ENCODE peak calls at places on chromosomes 11 and 22, in eight cellular contexts. A, D, U, F, B, O, Y and L are unnamed samples.
A peak's percentile ranks its signal among the peaks of the same experiment; 100 is the strongest.

GRCh38 chr22:46534177-46534776 is 3.1 kb downstream of the CELSR1 start:
- DNase-seq in A (no peak), D (no peak), U (no peak), F (no peak), B (no peak), O (no peak), Y (no peak), L (no peak)

GRCh38 chr22:21697866-21698265 is 32.1 kb downstream of the PPIL2 start:
- DNase-seq in A (no peak), D (no peak), U (no peak), F (no peak), B (no peak), O (no peak), Y (no peak), L (no peak)

GRCh38 chr11:113198907-113199660 is 115.3 kb upstream of the TTC12 start:
- DNase-seq in A (no peak), D (no peak), U (no peak), F (no peak), B (no peak), O (no peak), Y (no peak), L (no peak)

GRCh38 chr11:111091341-111091740 is 154.2 kb upstream of the POU2AF2 start:
- DNase-seq in A (no peak), D (no peak), U (no peak), F (no peak), B (no peak), O (no peak), Y (no peak), L (no peak)

GRCh38 chr22:40951795-40952602 is 821 bp downstream of the RBX1 start:
- DNase-seq in A (no peak), D (no peak), U (no peak), F (no peak), B (no peak), O (no peak), Y (no peak), L (no peak)

GRCh38 chr22:22159384-22159783 is 85.2 kb upstream of the VPREB1 start:
- DNase-seq in A (no peak), D (no peak), U (no peak), F (no peak), B (no peak), O (no peak), Y (no peak), L (no peak)

GRCh38 chr22:17056058-17056457 is 28.7 kb upstream of the IL17RA start:
- DNase-seq in A (no peak), D (no peak), U (no peak), F (no peak), B (no peak), O (no peak), Y (no peak), L (no peak)

GRCh38 chr11:14357843-14358728 is 897 bp downstream of the RRAS2 start:
- DNase-seq in A (no peak), D (no peak), U (peak; percentile 75), F (peak; percentile 70), B (peak; percentile 45), O (peak; percentile 45), Y (peak; percentile 70), L (peak; percentile 60)

GRCh38 chr11:110028904-110029303 is 64.3 kb upstream of the ZC3H12C start:
- DNase-seq in A (no peak), D (no peak), U (no peak), F (no peak), B (no peak), O (no peak), Y (no peak), L (no peak)

DNA sequence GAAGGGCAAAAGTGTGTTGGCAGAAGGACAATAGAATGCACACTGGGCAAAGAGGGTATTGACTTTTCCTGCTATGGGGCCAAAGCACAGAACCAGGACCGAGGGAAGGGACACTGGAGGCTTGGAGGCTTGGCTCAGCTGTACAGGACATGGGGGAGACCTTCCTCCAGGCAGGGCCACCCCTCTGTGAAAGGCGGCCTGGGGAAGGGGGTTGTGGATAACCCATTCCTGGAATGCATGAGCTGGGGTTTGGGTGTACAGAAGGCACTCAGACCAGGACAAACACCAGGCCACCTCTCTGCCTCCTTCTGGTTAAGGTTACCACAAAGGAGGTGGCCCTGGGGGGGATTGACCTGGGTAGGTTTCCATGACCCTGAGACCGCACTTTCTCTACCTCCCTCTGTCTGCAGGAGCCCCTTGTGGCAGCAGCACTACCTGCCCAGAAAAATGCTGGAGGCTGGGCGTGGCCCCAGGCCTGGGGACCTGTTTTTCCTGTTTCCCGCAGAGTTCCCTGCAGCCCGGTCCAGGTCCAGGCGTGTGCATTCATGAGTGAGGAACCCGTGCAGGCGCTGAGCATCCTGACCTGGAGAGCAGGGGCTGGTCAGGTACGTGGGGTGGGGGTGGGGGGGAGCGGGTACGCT is 9.6 kb downstream of the P2RY2 start:
- DNase-seq in A (no peak), D (peak; percentile 49), U (peak; percentile 85), F (peak; percentile 82), B (peak; percentile 14), O (no peak), Y (peak; percentile 91), L (peak; percentile 79)
- TF ChIP-seq CTCF in A (no peak), D (no peak), U (peak; percentile 41), F (peak; percentile 16), B (no peak), O (no peak), Y (peak; percentile 57), L (peak; percentile 58)

GRCh38 chr11:64100345-64100744 is 64.6 kb downstream of the FLRT1 start:
- DNase-seq in A (no peak), D (no peak), U (no peak), F (no peak), B (no peak), O (no peak), Y (no peak), L (no peak)
- TF ChIP-seq CTCF in A (no peak), D (no peak), U (no peak), F (no peak), B (no peak), O (no peak), Y (no peak), L (peak; percentile 36)

GRCh38 chr11:55714982-55715888 is 53.2 kb downstream of the OR4C6 start:
- DNase-seq in A (no peak), D (no peak), U (no peak), F (no peak), B (no peak), O (no peak), Y (peak; percentile 16), L (no peak)
- TF ChIP-seq CTCF in A (no peak), D (no peak), U (peak; percentile 16), F (peak; percentile 8), B (no peak), O (no peak), Y (no peak), L (no peak)

DNA sequence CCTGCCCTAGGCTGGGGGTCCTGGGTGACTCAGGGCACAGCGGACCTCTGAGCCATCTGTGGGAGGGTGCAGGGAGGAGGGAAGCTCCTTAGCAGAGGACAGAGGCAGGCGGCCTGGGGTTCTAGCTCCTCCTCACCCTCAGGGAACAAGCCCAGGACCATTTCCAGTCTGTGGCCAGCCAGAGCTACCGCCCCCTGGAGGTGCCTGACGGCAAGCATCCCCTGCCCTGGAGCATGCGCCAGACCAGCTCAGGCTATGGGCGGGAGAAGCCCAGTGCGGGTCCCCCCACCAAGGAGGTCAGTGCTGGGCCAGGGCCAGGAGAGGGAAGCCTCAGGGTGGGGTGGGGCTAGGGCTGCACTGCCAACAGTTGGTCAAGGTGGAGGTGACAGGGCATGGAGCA is 26.0 kb upstream of the LRRC10B start:
- DNase-seq in A (no peak), D (no peak), U (no peak), F (peak; percentile 27), B (no peak), O (no peak), Y (peak; percentile 57), L (peak; percentile 37)
- TF ChIP-seq CTCF in A (no peak), D (no peak), U (peak; percentile 19), F (peak; percentile 25), B (no peak), O (no peak), Y (peak; percentile 65), L (peak; percentile 63)

GRCh38 chr22:19036523-19037273 is 85.5 kb downstream of the DGCR2 start:
- DNase-seq in A (no peak), D (no peak), U (no peak), F (no peak), B (peak; percentile 30), O (no peak), Y (no peak), L (no peak)
- TF ChIP-seq CTCF in A (no peak), D (no peak), U (peak; percentile 8), F (no peak), B (no peak), O (no peak), Y (no peak), L (no peak)

GRCh38 chr11:89405629-89406028 is 85.5 kb downstream of the NOX4 start:
- DNase-seq in A (no peak), D (no peak), U (no peak), F (no peak), B (no peak), O (no peak), Y (no peak), L (no peak)
- TF ChIP-seq CTCF in A (no peak), D (no peak), U (peak; percentile 68), F (no peak), B (no peak), O (no peak), Y (no peak), L (peak; percentile 26)

DNA sequence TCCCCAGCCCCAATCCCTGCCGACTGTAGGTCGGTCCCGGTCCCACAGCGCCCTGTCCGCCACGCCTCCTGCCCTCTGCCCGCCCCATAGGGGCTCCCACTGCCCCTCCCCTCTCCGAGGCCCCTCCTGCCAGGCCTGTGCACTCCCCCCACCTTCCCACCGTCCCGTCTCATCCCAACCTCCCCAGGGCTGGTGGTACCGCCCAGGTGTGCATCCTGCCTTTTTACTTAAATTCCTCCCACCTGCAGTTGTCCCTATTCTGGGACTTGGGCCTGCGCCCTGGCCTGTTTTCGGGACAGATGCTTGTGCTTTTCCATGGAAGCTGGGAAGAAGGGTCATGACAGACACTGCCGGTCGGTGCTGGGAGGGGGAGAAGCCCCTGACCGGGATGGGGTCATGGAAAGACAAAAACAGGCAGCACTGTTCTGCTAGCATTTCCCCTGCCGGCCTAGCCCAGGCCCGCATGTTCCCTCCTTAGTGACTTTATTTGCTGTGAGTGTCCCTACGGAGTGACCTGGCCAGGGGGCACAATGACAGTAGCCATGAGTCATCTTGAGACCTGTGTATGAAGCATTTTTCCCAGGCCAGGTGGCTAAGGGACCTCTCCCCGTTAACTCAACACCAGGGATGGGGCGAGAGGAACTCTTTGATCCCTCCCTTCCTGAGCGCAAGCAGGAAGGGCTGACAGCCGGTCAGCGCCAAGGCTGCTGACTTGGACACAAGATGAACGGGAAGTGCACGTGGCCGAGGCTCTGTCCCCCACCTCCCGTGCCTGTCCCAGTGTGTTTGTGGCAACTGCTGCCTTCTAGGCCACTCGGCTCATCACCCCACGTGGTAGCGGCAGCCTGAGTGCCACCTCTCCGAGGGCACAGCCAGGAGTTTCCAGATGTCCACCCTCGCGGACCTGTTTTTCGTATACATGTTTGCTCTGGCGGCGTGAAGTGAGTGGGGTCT is 7.1 kb downstream of the TBX1 start:
- DNase-seq in A (no peak), D (peak; percentile 54), U (no peak), F (no peak), B (no peak), O (peak; percentile 39), Y (no peak), L (no peak)
- TF ChIP-seq CTCF in A (no peak), D (no peak), U (no peak), F (no peak), B (no peak), O (no peak), Y (no peak), L (no peak)

GRCh38 chr11:95200781-95201457 is 30.1 kb downstream of the SESN3 start:
- DNase-seq in A (no peak), D (no peak), U (no peak), F (no peak), B (no peak), O (no peak), Y (no peak), L (no peak)
- TF ChIP-seq CTCF in A (no peak), D (no peak), U (no peak), F (no peak), B (no peak), O (no peak), Y (no peak), L (no peak)

GRCh38 chr11:69048718-69049489 is at the start of gene TPCN2:
- DNase-seq in A (peak; percentile 79), D (peak; percentile 88), U (peak; percentile 90), F (peak; percentile 90), B (peak; percentile 89), O (peak; percentile 93), Y (peak; percentile 90), L (peak; percentile 94)
- TF ChIP-seq CTCF in A (peak; percentile 28), D (no peak), U (no peak), F (no peak), B (no peak), O (no peak), Y (no peak), L (no peak)